ENCODE peak calls at places on chromosome 11, in ten cellular contexts. One of them, this sample, is unnamed.

GRCh38 chr11:126628790-126629621 is 273.5 kb downstream of the ST3GAL4 start:
- DNase-seq in cardiac fibroblast: peak
- DNase-seq in M059J: no peak
- DNase-seq in stimulated activated CD4-positive, alpha-beta T cell treated with anti-CD3 and anti-CD28 coated beads, Interleukin-2, amount 100 ng/mL, for 4 hours: no peak
- DNase-seq in heart left ventricle: no peak
- DNase-seq in foreskin fibroblast: peak
- DNase-seq in iPS-NIHi11: no peak
- DNase-seq in C1 segment of cervical spinal cord: peak
- DNase-seq in activated effector memory CD4-positive, alpha-beta T cell treated with anti-CD3 and anti-CD28 coated beads, Interleukin-2, amount 50 U/mL, for 16 hours: no peak
- DNase-seq in suprapubic skin: no peak
- DNase-seq in this sample: no peak

GRCh38 chr11:80886684-80887083 is 1445.9 kb upstream of the TENM4 start:
- DNase-seq in cardiac fibroblast: no peak
- DNase-seq in M059J: no peak
- DNase-seq in stimulated activated CD4-positive, alpha-beta T cell treated with anti-CD3 and anti-CD28 coated beads, Interleukin-2, amount 100 ng/mL, for 4 hours: no peak
- DNase-seq in heart left ventricle: no peak
- DNase-seq in foreskin fibroblast: no peak
- DNase-seq in iPS-NIHi11: no peak
- DNase-seq in C1 segment of cervical spinal cord: no peak
- DNase-seq in activated effector memory CD4-positive, alpha-beta T cell treated with anti-CD3 and anti-CD28 coated beads, Interleukin-2, amount 50 U/mL, for 16 hours: no peak
- DNase-seq in suprapubic skin: no peak
- DNase-seq in this sample: no peak

GRCh38 chr11:2300936-2301630 is 635 bp downstream of the C11orf21 start:
- DNase-seq in cardiac fibroblast: no peak
- DNase-seq in M059J: no peak
- DNase-seq in stimulated activated CD4-positive, alpha-beta T cell treated with anti-CD3 and anti-CD28 coated beads, Interleukin-2, amount 100 ng/mL, for 4 hours: no peak
- DNase-seq in heart left ventricle: peak
- DNase-seq in foreskin fibroblast: no peak
- DNase-seq in iPS-NIHi11: no peak
- DNase-seq in C1 segment of cervical spinal cord: no peak
- DNase-seq in activated effector memory CD4-positive, alpha-beta T cell treated with anti-CD3 and anti-CD28 coated beads, Interleukin-2, amount 50 U/mL, for 16 hours: no peak
- DNase-seq in suprapubic skin: no peak
- DNase-seq in this sample: no peak

GRCh38 chr11:1235615-1236315 is 12.9 kb downstream of the MUC5B start:
- DNase-seq in cardiac fibroblast: no peak
- DNase-seq in M059J: no peak
- DNase-seq in stimulated activated CD4-positive, alpha-beta T cell treated with anti-CD3 and anti-CD28 coated beads, Interleukin-2, amount 100 ng/mL, for 4 hours: no peak
- DNase-seq in heart left ventricle: peak
- DNase-seq in foreskin fibroblast: no peak
- DNase-seq in iPS-NIHi11: peak
- DNase-seq in C1 segment of cervical spinal cord: no peak
- DNase-seq in activated effector memory CD4-positive, alpha-beta T cell treated with anti-CD3 and anti-CD28 coated beads, Interleukin-2, amount 50 U/mL, for 16 hours: peak
- DNase-seq in suprapubic skin: peak
- DNase-seq in this sample: no peak

GRCh38 chr11:93330446-93330984 is at the start of gene DEUP1:
- DNase-seq in cardiac fibroblast: no peak
- DNase-seq in M059J: no peak
- DNase-seq in stimulated activated CD4-positive, alpha-beta T cell treated with anti-CD3 and anti-CD28 coated beads, Interleukin-2, amount 100 ng/mL, for 4 hours: no peak
- DNase-seq in heart left ventricle: peak
- DNase-seq in foreskin fibroblast: peak
- DNase-seq in iPS-NIHi11: peak
- DNase-seq in C1 segment of cervical spinal cord: peak
- DNase-seq in activated effector memory CD4-positive, alpha-beta T cell treated with anti-CD3 and anti-CD28 coated beads, Interleukin-2, amount 50 U/mL, for 16 hours: peak
- DNase-seq in suprapubic skin: no peak
- DNase-seq in this sample: peak

GRCh38 chr11:120203626-120204025 is 7.2 kb upstream of the OAF start:
- DNase-seq in cardiac fibroblast: no peak
- DNase-seq in M059J: no peak
- DNase-seq in stimulated activated CD4-positive, alpha-beta T cell treated with anti-CD3 and anti-CD28 coated beads, Interleukin-2, amount 100 ng/mL, for 4 hours: no peak
- DNase-seq in heart left ventricle: no peak
- DNase-seq in foreskin fibroblast: peak
- DNase-seq in iPS-NIHi11: no peak
- DNase-seq in C1 segment of cervical spinal cord: no peak
- DNase-seq in activated effector memory CD4-positive, alpha-beta T cell treated with anti-CD3 and anti-CD28 coated beads, Interleukin-2, amount 50 U/mL, for 16 hours: no peak
- DNase-seq in suprapubic skin: no peak
- DNase-seq in this sample: no peak

GRCh38 chr11:64745219-64745522 is 1.2 kb upstream of the RASGRP2 start:
- DNase-seq in cardiac fibroblast: no peak
- DNase-seq in M059J: no peak
- DNase-seq in stimulated activated CD4-positive, alpha-beta T cell treated with anti-CD3 and anti-CD28 coated beads, Interleukin-2, amount 100 ng/mL, for 4 hours: peak
- DNase-seq in heart left ventricle: peak
- DNase-seq in foreskin fibroblast: no peak
- DNase-seq in iPS-NIHi11: no peak
- DNase-seq in C1 segment of cervical spinal cord: peak
- DNase-seq in activated effector memory CD4-positive, alpha-beta T cell treated with anti-CD3 and anti-CD28 coated beads, Interleukin-2, amount 50 U/mL, for 16 hours: peak
- DNase-seq in suprapubic skin: peak
- DNase-seq in this sample: peak

GRCh38 chr11:89381094-89381493 is 110.1 kb downstream of the NOX4 start:
- DNase-seq in cardiac fibroblast: peak
- DNase-seq in M059J: peak
- DNase-seq in stimulated activated CD4-positive, alpha-beta T cell treated with anti-CD3 and anti-CD28 coated beads, Interleukin-2, amount 100 ng/mL, for 4 hours: no peak
- DNase-seq in heart left ventricle: no peak
- DNase-seq in foreskin fibroblast: peak
- DNase-seq in iPS-NIHi11: peak
- DNase-seq in C1 segment of cervical spinal cord: no peak
- DNase-seq in activated effector memory CD4-positive, alpha-beta T cell treated with anti-CD3 and anti-CD28 coated beads, Interleukin-2, amount 50 U/mL, for 16 hours: no peak
- DNase-seq in suprapubic skin: no peak
- DNase-seq in this sample: no peak

GRCh38 chr11:87092159-87092558 is 54.4 kb downstream of the TMEM135 start:
- DNase-seq in cardiac fibroblast: no peak
- DNase-seq in M059J: no peak
- DNase-seq in stimulated activated CD4-positive, alpha-beta T cell treated with anti-CD3 and anti-CD28 coated beads, Interleukin-2, amount 100 ng/mL, for 4 hours: no peak
- DNase-seq in heart left ventricle: no peak
- DNase-seq in foreskin fibroblast: peak
- DNase-seq in iPS-NIHi11: no peak
- DNase-seq in C1 segment of cervical spinal cord: no peak
- DNase-seq in activated effector memory CD4-positive, alpha-beta T cell treated with anti-CD3 and anti-CD28 coated beads, Interleukin-2, amount 50 U/mL, for 16 hours: no peak
- DNase-seq in suprapubic skin: no peak
- DNase-seq in this sample: no peak

GRCh38 chr11:13448876-13449275 is 14.1 kb downstream of the BTBD10 start:
- DNase-seq in cardiac fibroblast: peak
- DNase-seq in M059J: no peak
- DNase-seq in stimulated activated CD4-positive, alpha-beta T cell treated with anti-CD3 and anti-CD28 coated beads, Interleukin-2, amount 100 ng/mL, for 4 hours: no peak
- DNase-seq in heart left ventricle: no peak
- DNase-seq in foreskin fibroblast: peak
- DNase-seq in iPS-NIHi11: no peak
- DNase-seq in C1 segment of cervical spinal cord: no peak
- DNase-seq in activated effector memory CD4-positive, alpha-beta T cell treated with anti-CD3 and anti-CD28 coated beads, Interleukin-2, amount 50 U/mL, for 16 hours: no peak
- DNase-seq in suprapubic skin: no peak
- DNase-seq in this sample: no peak